ENCODE peak calls at places on chromosomes 12 and 14, in seven cellular contexts. K is IMR-90; R is activated naive CD4-positive, alpha-beta T cell treated with Interleukin-2 at 50 U/mL for 16 hours; X is stimulated activated effector memory CD8-positive, alpha-beta T cell treated with anti-CD3 and anti-CD28 coated beads, Interleukin-12 subunit alpha, Interleukin-12 subunit beta, amount 100 ng/mL, for 72 hours; H is ELR; B is GM10248; U is H4. A is an unnamed sample.

GRCh38 chr14:54169254-54169924 is 212.8 kb upstream of the BMP4 start:
- DNase-seq in B (no peak), H (peak), K (peak), U (peak), X (no peak), R (no peak), A (no peak)

GRCh38 chr12:105555556-105555973 is 225.1 kb downstream of the C12orf75 start:
- DNase-seq in U (no peak), B (no peak), R (no peak), X (no peak), K (no peak), H (no peak), A (no peak)

GRCh38 chr12:110254971-110255540 is 26.0 kb upstream of the ATP2A2 start:
- DNase-seq in U (no peak), H (no peak), R (no peak), K (no peak), B (no peak), X (no peak), A (no peak)

GRCh38 chr14:71529855-71530254 is 402.4 kb upstream of the RGS6 start:
- DNase-seq in K (no peak), U (no peak), H (no peak), R (no peak), X (no peak), B (no peak), A (no peak)

GRCh38 chr14:35140718-35141581 is 18.6 kb downstream of the PRORP start:
- DNase-seq in U (no peak), K (peak), B (no peak), X (no peak), H (peak), R (no peak), A (peak)

GRCh38 chr14:23704890-23705289 is 68.7 kb downstream of the DHRS2 start:
- DNase-seq in R (no peak), K (no peak), B (no peak), X (no peak), H (peak), U (no peak), A (no peak)

GRCh38 chr12:50394469-50395029 is 1.9 kb downstream of the FAM186A start:
- DNase-seq in B (no peak), U (peak), H (peak), R (no peak), X (no peak), K (no peak), A (no peak)

GRCh38 chr12:12704593-12705230 is 8.7 kb upstream of the GPR19 start:
- DNase-seq in X (no peak), U (peak), R (no peak), B (peak), K (peak), H (peak), A (peak)

GRCh38 chr12:108849653-108850052 is 7.7 kb downstream of the SSH1 start:
- DNase-seq in H (no peak), X (no peak), U (no peak), B (no peak), K (no peak), R (no peak), A (no peak)

GRCh38 chr14:34023824-34024767 is 73.2 kb upstream of the EGLN3 start:
- DNase-seq in R (no peak), X (no peak), U (no peak), K (no peak), H (no peak), B (no peak), A (no peak)

GRCh38 chr12:68056300-68056699 is 67.1 kb downstream of the IFNG-AS1 start:
- DNase-seq in R (no peak), H (no peak), X (no peak), U (no peak), K (no peak), B (no peak), A (no peak)

GRCh38 chr12:116885496-116885895 is 4.3 kb upstream of the HRK start:
- DNase-seq in X (no peak), R (no peak), H (no peak), K (no peak), U (no peak), B (no peak), A (no peak)

GRCh38 chr14:77868552-77869300 is 68.8 kb downstream of the ADCK1 start:
- DNase-seq in B (no peak), H (no peak), U (peak), X (no peak), R (no peak), K (no peak), A (no peak)

GRCh38 chr12:114685320-114685781 is 1.4 kb upstream of the TBX3 start:
- DNase-seq in X (no peak), B (no peak), R (no peak), U (no peak), H (peak), K (no peak), A (peak)

GRCh38 chr14:92254786-92255185 is 68.2 kb upstream of the SLC24A4 start:
- DNase-seq in X (no peak), K (peak), U (peak), H (no peak), B (no peak), R (no peak), A (peak)

GRCh38 chr14:98886982-98887381 is 385.0 kb downstream of the BCL11B start:
- DNase-seq in X (no peak), K (no peak), H (no peak), U (no peak), B (no peak), R (no peak), A (no peak)

GRCh38 chr12:29239336-29239735 is 90.3 kb downstream of the FAR2 start:
- DNase-seq in U (no peak), B (no peak), K (no peak), H (no peak), X (no peak), R (no peak), A (no peak)

GRCh38 chr14:99241314-99242035 is 30.5 kb downstream of the BCL11B start:
- DNase-seq in K (no peak), U (no peak), X (no peak), H (no peak), R (peak), B (no peak), A (no peak)

GRCh38 chr12:100388382-100388781 is 31.5 kb downstream of the SLC17A8 start:
- DNase-seq in H (no peak), X (no peak), R (no peak), U (no peak), K (no peak), B (no peak), A (no peak)

A was measured in adipocyte.